ENCODE peak calls at places on chromosomes 16 and 17, in four cellular contexts. One of them, this sample, is unnamed.

GRCh38 chr17:81737947-81738800 is 26.1 kb downstream of the SLC25A10 start:
- DNase-seq in K562: no peak
- DNase-seq in GM12878: no peak
- DNase-seq in HepG2: no peak
- DNase-seq in this sample: no peak

GRCh38 chr16:57994778-57995177 is 5.7 kb downstream of the ZNF319 start:
- DNase-seq in GM12878: no peak
- DNase-seq in HepG2: peak; percentile 44
- DNase-seq in K562: peak; percentile 86
- DNase-seq in this sample: peak; percentile 62

GRCh38 chr17:81406117-81406953 is 11.1 kb downstream of the BAHCC1 start:
- DNase-seq in HepG2: no peak
- DNase-seq in K562: no peak
- DNase-seq in GM12878: no peak
- DNase-seq in this sample: peak; percentile 68

GRCh38 chr17:74206332-74206818 is 2.9 kb downstream of the RPL38 start:
- DNase-seq in K562: no peak
- DNase-seq in GM12878: no peak
- DNase-seq in HepG2: no peak
- DNase-seq in this sample: no peak

GRCh38 chr17:49944451-49944850 is 24.5 kb upstream of the DLX4 start:
- DNase-seq in K562: no peak
- DNase-seq in GM12878: no peak
- DNase-seq in HepG2: no peak
- DNase-seq in this sample: no peak

GRCh38 chr17:57600092-57600491 is 145.0 kb downstream of the CCDC182 start:
- DNase-seq in K562: no peak
- DNase-seq in GM12878: no peak
- DNase-seq in HepG2: no peak
- DNase-seq in this sample: no peak

GRCh38 chr16:59412275-59412841 is 678.2 kb upstream of the GOT2 start:
- DNase-seq in GM12878: no peak
- DNase-seq in HepG2: no peak
- DNase-seq in K562: peak; percentile 1
- DNase-seq in this sample: no peak

GRCh38 chr17:82836823-82837357 is 2.9 kb downstream of the ZNF750 start:
- DNase-seq in K562: no peak
- DNase-seq in GM12878: no peak
- DNase-seq in HepG2: no peak
- DNase-seq in this sample: peak; percentile 47

GRCh38 chr17:31115168-31115567 is 20.4 kb downstream of the NF1 start:
- DNase-seq in HepG2: no peak
- DNase-seq in GM12878: no peak
- DNase-seq in K562: no peak
- DNase-seq in this sample: no peak

GRCh38 chr17:27824745-27825144 is 24.4 kb upstream of the NOS2 start:
- DNase-seq in HepG2: no peak
- DNase-seq in GM12878: no peak
- DNase-seq in K562: no peak
- DNase-seq in this sample: no peak

GRCh38 chr17:56809106-56809819 is 24.5 kb downstream of the C17orf67 start:
- DNase-seq in HepG2: no peak
- DNase-seq in K562: no peak
- DNase-seq in GM12878: no peak
- DNase-seq in this sample: no peak

GRCh38 chr17:33895491-33895890 is 359.6 kb upstream of the CCL2 start:
- DNase-seq in K562: no peak
- DNase-seq in HepG2: no peak
- DNase-seq in GM12878: no peak
- DNase-seq in this sample: no peak

GRCh38 chr17:82248815-82249638 is 20.2 kb downstream of the SLC16A3 start:
- DNase-seq in K562: no peak
- DNase-seq in GM12878: no peak
- DNase-seq in HepG2: no peak
- DNase-seq in this sample: no peak

GRCh38 chr17:29590261-29590978 is 972 bp upstream of the GIT1 start:
- DNase-seq in K562: peak; percentile 21
- DNase-seq in GM12878: no peak
- DNase-seq in HepG2: no peak
- DNase-seq in this sample: no peak

GRCh38 chr17:31495049-31495885 is 103.8 kb downstream of the RAB11FIP4 start:
- DNase-seq in K562: no peak
- DNase-seq in GM12878: no peak
- DNase-seq in HepG2: no peak
- DNase-seq in this sample: no peak

GRCh38 chr17:80260791-80261158 is at the start of gene RNF213:
- DNase-seq in HepG2: no peak
- DNase-seq in K562: peak; percentile 60
- DNase-seq in GM12878: no peak
- DNase-seq in this sample: peak; percentile 77

GRCh38 chr17:28928061-28928460 is 23.3 kb downstream of the PHF12 start:
- DNase-seq in GM12878: no peak
- DNase-seq in HepG2: no peak
- DNase-seq in K562: peak; percentile 60
- DNase-seq in this sample: no peak

GRCh38 chr17:57962441-57963148 is 7.4 kb upstream of the CUEDC1 start:
- DNase-seq in GM12878: no peak
- DNase-seq in HepG2: no peak
- DNase-seq in K562: no peak
- DNase-seq in this sample: no peak

GRCh38 chr17:20094777-20095176 is 85.6 kb downstream of the SPECC1 start:
- DNase-seq in K562: no peak
- DNase-seq in GM12878: no peak
- DNase-seq in HepG2: no peak
- DNase-seq in this sample: no peak

GRCh38 chr17:56786989-56787482 is 46.7 kb downstream of the C17orf67 start:
- DNase-seq in K562: no peak
- DNase-seq in HepG2: peak; percentile 73
- DNase-seq in GM12878: peak; percentile 60
- DNase-seq in this sample: no peak

GRCh38 chr17:14474591-14474990 is 173.7 kb downstream of the HS3ST3B1 start:
- DNase-seq in HepG2: no peak
- DNase-seq in K562: no peak
- DNase-seq in GM12878: no peak
- DNase-seq in this sample: no peak

GRCh38 chr17:21463779-21464407 is 87.7 kb downstream of the KCNJ12 start:
- DNase-seq in GM12878: no peak
- DNase-seq in HepG2: no peak
- DNase-seq in K562: no peak
- DNase-seq in this sample: no peak
- TF ChIP-seq FOXK2 in GM12878: no peak
- TF ChIP-seq FOXK2 in HepG2: no peak
- TF ChIP-seq FOXK2 in K562: no peak
- TF ChIP-seq FOXK2 in this sample: no peak

GRCh38 chr16:559021-559380 is 1.2 kb upstream of the PRR35 start:
- DNase-seq in HepG2: no peak
- DNase-seq in GM12878: no peak
- DNase-seq in K562: no peak
- DNase-seq in this sample: no peak
- TF ChIP-seq FOXK2 in HepG2: no peak
- TF ChIP-seq FOXK2 in GM12878: no peak
- TF ChIP-seq FOXK2 in K562: no peak
- TF ChIP-seq FOXK2 in this sample: no peak

DNA sequence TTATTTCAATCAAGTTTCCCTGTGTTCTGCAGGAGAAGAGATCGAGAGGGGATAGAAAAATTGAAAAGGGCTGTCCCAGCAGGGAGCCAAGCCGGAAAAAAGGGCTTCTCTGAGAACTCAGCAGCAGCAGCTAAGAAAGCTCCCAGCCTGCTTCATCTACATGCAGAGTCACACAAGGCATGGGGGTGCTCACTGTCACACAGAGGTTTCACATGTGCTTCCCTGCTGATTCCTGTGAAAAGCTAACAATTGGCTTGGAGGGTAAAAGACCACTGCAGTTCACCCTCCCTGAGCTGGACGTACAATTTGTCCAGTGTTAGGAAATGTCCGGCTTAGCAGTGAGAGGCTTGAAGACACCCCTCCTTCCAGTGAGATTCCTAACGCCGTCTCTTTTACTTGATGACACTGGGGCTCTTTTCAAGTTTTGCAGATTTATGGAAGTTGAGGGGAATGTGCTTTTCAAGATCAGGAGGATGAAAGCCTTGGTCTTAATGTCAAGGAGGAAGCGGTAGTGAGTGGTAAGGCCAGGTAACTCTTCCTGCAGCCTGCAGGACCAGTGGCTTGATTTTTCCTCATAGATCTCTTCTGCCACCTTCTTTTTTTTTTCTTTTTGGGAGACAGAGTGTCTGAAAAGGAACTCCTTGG is 85.6 kb downstream of the WNT3 start:
- DNase-seq in GM12878: no peak
- DNase-seq in K562: no peak
- DNase-seq in HepG2: no peak
- DNase-seq in this sample: no peak
- TF ChIP-seq FOXK2 in GM12878: no peak
- TF ChIP-seq FOXK2 in K562: no peak
- TF ChIP-seq FOXK2 in HepG2: no peak
- TF ChIP-seq FOXK2 in this sample: no peak

GRCh38 chr17:48753794-48754499 is 25.4 kb upstream of the HOXB13 start:
- DNase-seq in K562: no peak
- DNase-seq in HepG2: no peak
- DNase-seq in GM12878: no peak
- DNase-seq in this sample: no peak

GRCh38 chr17:48757524-48757961 is 29.0 kb upstream of the HOXB13 start:
- DNase-seq in GM12878: no peak
- DNase-seq in K562: no peak
- DNase-seq in HepG2: no peak
- DNase-seq in this sample: peak; percentile 7

GRCh38 chr17:48756816-48757215 is 28.3 kb upstream of the HOXB13 start:
- DNase-seq in GM12878: no peak
- DNase-seq in K562: no peak
- DNase-seq in HepG2: no peak
- DNase-seq in this sample: peak; percentile 5

GRCh38 chr17:48754500-48755261 is 26.1 kb upstream of the HOXB13 start:
- DNase-seq in HepG2: no peak
- DNase-seq in GM12878: no peak
- DNase-seq in K562: no peak
- DNase-seq in this sample: no peak

GRCh38 chr17:48755346-48755745 is 26.8 kb upstream of the HOXB13 start:
- DNase-seq in GM12878: no peak
- DNase-seq in HepG2: no peak
- DNase-seq in K562: no peak
- DNase-seq in this sample: no peak
- TF ChIP-seq FOXK2 in GM12878: no peak
- TF ChIP-seq FOXK2 in HepG2: no peak
- TF ChIP-seq FOXK2 in K562: no peak
- TF ChIP-seq FOXK2 in this sample: no peak

DNA sequence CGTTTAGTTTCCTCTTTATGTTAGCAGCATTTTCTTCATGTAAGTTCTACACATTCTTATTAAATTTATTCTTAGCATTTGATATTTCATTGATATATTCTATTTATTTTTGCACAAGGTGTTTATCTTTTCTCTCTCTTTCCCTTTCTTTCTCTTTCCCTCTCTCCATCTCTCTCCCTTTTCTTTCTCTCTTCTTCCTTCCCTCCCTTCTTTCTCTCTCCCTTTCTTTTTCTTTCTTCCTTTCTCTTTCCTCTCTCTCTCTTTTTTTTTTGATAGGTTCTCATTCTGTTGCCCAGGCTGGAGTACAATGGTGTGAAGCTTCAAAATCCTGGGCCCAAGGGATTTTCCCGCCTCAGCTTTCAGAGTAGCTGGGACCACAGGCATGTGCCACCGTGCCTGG is 176.4 kb downstream of the AXIN2 start:
- DNase-seq in K562: no peak
- DNase-seq in HepG2: no peak
- DNase-seq in GM12878: no peak
- DNase-seq in this sample: no peak
- TF ChIP-seq FOXK2 in K562: no peak
- TF ChIP-seq FOXK2 in HepG2: no peak
- TF ChIP-seq FOXK2 in GM12878: no peak
- TF ChIP-seq FOXK2 in this sample: no peak

GRCh38 chr16:67170948-67171649 is 761 bp downstream of the NOL3 start:
- DNase-seq in GM12878: no peak
- DNase-seq in HepG2: peak; percentile 45
- DNase-seq in K562: no peak
- DNase-seq in this sample: no peak

GRCh38 chr16:67169011-67169451 is 1.3 kb upstream of the NOL3 start:
- DNase-seq in K562: no peak
- DNase-seq in GM12878: no peak
- DNase-seq in HepG2: no peak
- DNase-seq in this sample: no peak

GRCh38 chr16:67170168-67170947 is at the start of gene NOL3:
- DNase-seq in K562: peak; percentile 87
- DNase-seq in GM12878: peak; percentile 58
- DNase-seq in HepG2: peak; percentile 87
- DNase-seq in this sample: peak; percentile 62

GRCh38 chr16:67167588-67167987 is 2.8 kb upstream of the NOL3 start:
- DNase-seq in GM12878: no peak
- DNase-seq in K562: no peak
- DNase-seq in HepG2: no peak
- DNase-seq in this sample: no peak

DNA sequence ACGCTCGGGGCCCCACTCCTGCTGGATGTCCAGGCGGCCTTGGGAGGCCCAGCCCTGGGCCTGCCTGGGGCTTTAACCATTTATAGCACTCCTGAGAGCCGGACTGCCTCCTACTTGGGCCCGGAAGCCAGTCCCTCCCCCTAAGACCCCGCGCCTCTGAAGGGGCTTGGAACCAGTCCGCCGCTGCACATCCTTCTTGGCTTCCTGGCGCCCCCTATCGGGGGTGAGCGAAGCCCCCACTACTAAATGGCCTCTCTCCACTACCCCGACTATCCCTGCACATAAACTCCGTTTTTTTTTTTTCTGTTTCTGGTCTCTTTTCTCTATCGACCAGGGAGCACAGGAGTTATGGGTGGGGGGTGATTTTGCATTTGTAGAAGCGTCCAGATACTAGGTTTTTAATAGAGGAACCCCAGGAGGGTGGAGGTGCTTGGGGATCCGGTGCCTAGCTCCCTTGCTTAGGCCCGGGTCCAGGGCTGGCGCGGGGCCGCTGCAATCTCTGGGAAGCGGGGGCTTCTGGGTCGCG is 633 bp upstream of the NOL3 start:
- DNase-seq in HepG2: peak; percentile 54
- DNase-seq in K562: peak; percentile 76
- DNase-seq in GM12878: no peak
- DNase-seq in this sample: peak; percentile 59
- TF ChIP-seq FOXK2 in HepG2: no peak
- TF ChIP-seq FOXK2 in K562: no peak
- TF ChIP-seq FOXK2 in GM12878: no peak
- TF ChIP-seq FOXK2 in this sample: no peak

DNA sequence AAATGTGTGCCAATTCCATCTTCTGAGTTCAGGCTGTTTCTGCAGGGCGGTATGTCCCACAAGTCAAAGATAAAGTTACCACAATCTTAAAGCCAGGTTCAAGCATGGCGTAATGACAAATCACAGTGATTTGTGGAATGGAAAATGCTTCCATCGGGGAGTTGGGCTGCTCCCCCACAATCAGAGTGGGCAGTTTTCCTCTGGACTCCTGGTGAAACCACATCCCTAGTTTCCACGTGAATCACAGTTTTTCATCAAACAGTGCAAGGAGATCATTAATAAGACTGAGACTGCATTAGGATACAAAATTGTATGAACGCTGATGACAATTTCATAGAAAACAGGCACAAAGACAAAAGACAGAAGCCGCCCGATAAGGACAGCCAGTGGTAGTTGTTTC is 3.5 kb downstream of the LITAF start:
- DNase-seq in HepG2: no peak
- DNase-seq in K562: no peak
- DNase-seq in GM12878: no peak
- DNase-seq in this sample: no peak
- TF ChIP-seq FOXK2 in HepG2: no peak
- TF ChIP-seq FOXK2 in K562: no peak
- TF ChIP-seq FOXK2 in GM12878: no peak
- TF ChIP-seq FOXK2 in this sample: no peak